ENCODE peak calls at places on chromosomes 16 and 17, in six cellular contexts. One of them, this sample, is unnamed.

GRCh38 chr16:53805113-53805512 is 101.2 kb downstream of the FTO start:
- DNase-seq in A549: no peak
- DNase-seq in K562: no peak
- DNase-seq in HepG2: no peak
- DNase-seq in endothelial cell of umbilical vein: no peak
- DNase-seq in GM12878: no peak
- DNase-seq in this sample: no peak

GRCh38 chr16:25051446-25052160 is 36.4 kb upstream of the ARHGAP17 start:
- DNase-seq in A549: no peak
- DNase-seq in K562: no peak
- DNase-seq in HepG2: no peak
- DNase-seq in endothelial cell of umbilical vein: peak
- DNase-seq in GM12878: no peak
- DNase-seq in this sample: no peak

GRCh38 chr16:72909196-72909595 is 138.7 kb downstream of the ZFHX3 start:
- DNase-seq in A549: no peak
- DNase-seq in K562: no peak
- DNase-seq in HepG2: no peak
- DNase-seq in endothelial cell of umbilical vein: no peak
- DNase-seq in GM12878: no peak
- DNase-seq in this sample: no peak

GRCh38 chr17:68972119-68972704 is 17.0 kb upstream of the ABCA8 start:
- DNase-seq in A549: peak
- DNase-seq in K562: no peak
- DNase-seq in HepG2: peak
- DNase-seq in endothelial cell of umbilical vein: peak
- DNase-seq in GM12878: no peak
- DNase-seq in this sample: no peak

GRCh38 chr17:53628011-53628410 is 194.7 kb upstream of the KIF2B start:
- DNase-seq in A549: no peak
- DNase-seq in K562: no peak
- DNase-seq in HepG2: no peak
- DNase-seq in endothelial cell of umbilical vein: no peak
- DNase-seq in GM12878: no peak
- DNase-seq in this sample: no peak

GRCh38 chr16:70770291-70770967 is 30.5 kb downstream of the VAC14 start:
- DNase-seq in A549: no peak
- DNase-seq in K562: no peak
- DNase-seq in HepG2: peak
- DNase-seq in endothelial cell of umbilical vein: no peak
- DNase-seq in GM12878: no peak
- DNase-seq in this sample: peak

GRCh38 chr16:10662212-10662611 is 32.5 kb downstream of the TEKT5 start:
- DNase-seq in A549: no peak
- DNase-seq in K562: no peak
- DNase-seq in HepG2: no peak
- DNase-seq in endothelial cell of umbilical vein: no peak
- DNase-seq in GM12878: no peak
- DNase-seq in this sample: no peak

GRCh38 chr17:57372156-57372555 is 115.8 kb downstream of the MSI2 start:
- DNase-seq in A549: peak
- DNase-seq in K562: no peak
- DNase-seq in HepG2: peak
- DNase-seq in endothelial cell of umbilical vein: peak
- DNase-seq in GM12878: no peak
- DNase-seq in this sample: no peak

GRCh38 chr16:58511933-58512815 is 3.1 kb upstream of the SETD6 start:
- DNase-seq in A549: peak
- DNase-seq in K562: peak
- DNase-seq in HepG2: peak
- DNase-seq in endothelial cell of umbilical vein: peak
- DNase-seq in GM12878: no peak
- DNase-seq in this sample: peak

GRCh38 chr17:19948100-19948943 is 29.3 kb downstream of the AKAP10 start:
- DNase-seq in A549: peak
- DNase-seq in K562: no peak
- DNase-seq in HepG2: no peak
- DNase-seq in endothelial cell of umbilical vein: no peak
- DNase-seq in GM12878: no peak
- DNase-seq in this sample: no peak

GRCh38 chr17:30210366-30210765 is 25.1 kb downstream of the SLC6A4 start:
- DNase-seq in A549: no peak
- DNase-seq in K562: no peak
- DNase-seq in HepG2: no peak
- DNase-seq in endothelial cell of umbilical vein: no peak
- DNase-seq in GM12878: no peak
- DNase-seq in this sample: no peak

GRCh38 chr17:74126179-74126900 is 77.1 kb upstream of the RPL38 start:
- DNase-seq in A549: no peak
- DNase-seq in K562: no peak
- DNase-seq in HepG2: no peak
- DNase-seq in endothelial cell of umbilical vein: no peak
- DNase-seq in GM12878: no peak
- DNase-seq in this sample: no peak

GRCh38 chr17:2701996-2702741 is 9.4 kb downstream of the CLUH start:
- DNase-seq in A549: no peak
- DNase-seq in K562: no peak
- DNase-seq in HepG2: no peak
- DNase-seq in endothelial cell of umbilical vein: no peak
- DNase-seq in GM12878: no peak
- DNase-seq in this sample: no peak

GRCh38 chr17:158379-158778 is 21.0 kb downstream of the SCGB1C2 start:
- DNase-seq in A549: no peak
- DNase-seq in K562: no peak
- DNase-seq in HepG2: no peak
- DNase-seq in endothelial cell of umbilical vein: no peak
- DNase-seq in GM12878: no peak
- DNase-seq in this sample: no peak

DNA sequence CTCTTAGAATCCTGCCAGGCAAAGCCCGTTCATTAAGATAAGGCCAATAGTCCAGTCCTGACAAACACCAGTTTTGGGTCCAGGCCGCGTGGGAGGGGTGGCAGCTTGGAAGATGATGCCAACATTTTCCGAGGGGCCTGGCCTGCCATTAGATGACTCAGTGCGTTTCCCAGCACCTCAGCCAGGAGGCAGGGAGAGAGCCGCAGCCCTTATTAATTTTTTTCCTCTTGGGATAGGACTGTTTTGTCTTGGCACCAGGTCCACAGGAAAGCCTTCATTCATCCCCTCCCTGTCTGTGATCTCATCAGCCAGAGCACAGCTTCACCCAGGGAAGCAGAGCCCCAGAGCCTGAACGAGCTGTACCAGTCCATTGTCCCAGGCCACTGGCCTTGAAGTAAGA is 4.7 kb upstream of the NDEL1 start:
- DNase-seq in A549: no peak
- DNase-seq in K562: no peak
- DNase-seq in HepG2: no peak
- DNase-seq in endothelial cell of umbilical vein: peak
- DNase-seq in GM12878: no peak
- DNase-seq in this sample: no peak
- TF ChIP-seq MYC in A549: no peak
- TF ChIP-seq MYC in K562: no peak
- TF ChIP-seq MYC in HepG2: no peak
- TF ChIP-seq MYC in endothelial cell of umbilical vein: no peak
- TF ChIP-seq MYC in GM12878: no peak
- TF ChIP-seq MYC in this sample: no peak

GRCh38 chr16:83704656-83705055 is 103.1 kb upstream of the HSBP1 start:
- DNase-seq in A549: no peak
- DNase-seq in K562: no peak
- DNase-seq in HepG2: no peak
- DNase-seq in endothelial cell of umbilical vein: no peak
- DNase-seq in GM12878: no peak
- DNase-seq in this sample: no peak

GRCh38 chr16:83699817-83700216 is 108.0 kb upstream of the HSBP1 start:
- DNase-seq in A549: no peak
- DNase-seq in K562: no peak
- DNase-seq in HepG2: no peak
- DNase-seq in endothelial cell of umbilical vein: no peak
- DNase-seq in GM12878: no peak
- DNase-seq in this sample: no peak

GRCh38 chr16:83701494-83701893 is 106.3 kb upstream of the HSBP1 start:
- DNase-seq in A549: no peak
- DNase-seq in K562: peak
- DNase-seq in HepG2: peak
- DNase-seq in endothelial cell of umbilical vein: peak
- DNase-seq in GM12878: no peak
- DNase-seq in this sample: peak

DNA sequence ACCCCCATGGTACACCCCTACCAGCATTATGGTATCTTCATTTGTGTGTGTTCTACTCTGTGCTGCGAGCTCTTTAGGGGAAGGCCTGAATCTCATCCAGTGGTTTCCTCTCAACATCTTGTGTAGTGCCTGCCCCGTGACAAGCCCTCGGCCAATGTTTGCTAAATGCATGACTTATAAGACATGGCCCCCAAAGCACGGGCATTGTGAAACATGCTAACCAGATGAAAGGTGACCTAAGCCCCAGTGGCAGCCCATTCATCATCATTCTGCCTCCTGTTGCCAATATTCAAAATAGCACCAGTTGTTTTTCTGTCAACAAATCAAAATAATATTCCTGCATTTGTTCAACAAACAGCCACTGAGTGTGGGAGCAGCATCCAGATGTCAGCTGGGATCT is 108.8 kb upstream of the HSBP1 start:
- DNase-seq in A549: no peak
- DNase-seq in K562: no peak
- DNase-seq in HepG2: no peak
- DNase-seq in endothelial cell of umbilical vein: no peak
- DNase-seq in GM12878: no peak
- DNase-seq in this sample: no peak
- TF ChIP-seq MYC in A549: no peak
- TF ChIP-seq MYC in K562: no peak
- TF ChIP-seq MYC in HepG2: no peak
- TF ChIP-seq MYC in endothelial cell of umbilical vein: no peak
- TF ChIP-seq MYC in GM12878: no peak
- TF ChIP-seq MYC in this sample: no peak

DNA sequence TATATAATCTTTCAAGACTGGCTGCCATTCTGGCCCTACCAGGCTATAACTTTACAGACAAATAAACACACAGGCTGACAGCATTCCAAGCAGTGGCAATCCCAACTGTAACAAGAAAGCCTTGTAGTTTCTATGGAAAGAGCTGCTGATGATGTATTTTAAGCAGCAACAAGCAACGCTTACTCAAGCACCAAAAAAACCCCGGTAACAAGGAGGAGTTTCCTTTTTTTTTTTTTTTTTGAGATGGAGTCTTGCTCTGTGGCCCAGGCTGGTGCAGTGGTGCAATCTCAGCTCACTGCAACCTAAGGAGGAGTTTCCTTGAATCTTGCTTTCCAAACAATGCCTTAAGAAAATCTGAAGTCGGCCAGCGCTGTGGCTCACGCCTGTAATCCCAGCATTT is 23.1 kb downstream of the LSM12 start:
- DNase-seq in A549: no peak
- DNase-seq in K562: no peak
- DNase-seq in HepG2: no peak
- DNase-seq in endothelial cell of umbilical vein: no peak
- DNase-seq in GM12878: no peak
- DNase-seq in this sample: no peak
- TF ChIP-seq MYC in A549: no peak
- TF ChIP-seq MYC in K562: no peak
- TF ChIP-seq MYC in HepG2: no peak
- TF ChIP-seq MYC in endothelial cell of umbilical vein: no peak
- TF ChIP-seq MYC in GM12878: no peak
- TF ChIP-seq MYC in this sample: no peak

DNA sequence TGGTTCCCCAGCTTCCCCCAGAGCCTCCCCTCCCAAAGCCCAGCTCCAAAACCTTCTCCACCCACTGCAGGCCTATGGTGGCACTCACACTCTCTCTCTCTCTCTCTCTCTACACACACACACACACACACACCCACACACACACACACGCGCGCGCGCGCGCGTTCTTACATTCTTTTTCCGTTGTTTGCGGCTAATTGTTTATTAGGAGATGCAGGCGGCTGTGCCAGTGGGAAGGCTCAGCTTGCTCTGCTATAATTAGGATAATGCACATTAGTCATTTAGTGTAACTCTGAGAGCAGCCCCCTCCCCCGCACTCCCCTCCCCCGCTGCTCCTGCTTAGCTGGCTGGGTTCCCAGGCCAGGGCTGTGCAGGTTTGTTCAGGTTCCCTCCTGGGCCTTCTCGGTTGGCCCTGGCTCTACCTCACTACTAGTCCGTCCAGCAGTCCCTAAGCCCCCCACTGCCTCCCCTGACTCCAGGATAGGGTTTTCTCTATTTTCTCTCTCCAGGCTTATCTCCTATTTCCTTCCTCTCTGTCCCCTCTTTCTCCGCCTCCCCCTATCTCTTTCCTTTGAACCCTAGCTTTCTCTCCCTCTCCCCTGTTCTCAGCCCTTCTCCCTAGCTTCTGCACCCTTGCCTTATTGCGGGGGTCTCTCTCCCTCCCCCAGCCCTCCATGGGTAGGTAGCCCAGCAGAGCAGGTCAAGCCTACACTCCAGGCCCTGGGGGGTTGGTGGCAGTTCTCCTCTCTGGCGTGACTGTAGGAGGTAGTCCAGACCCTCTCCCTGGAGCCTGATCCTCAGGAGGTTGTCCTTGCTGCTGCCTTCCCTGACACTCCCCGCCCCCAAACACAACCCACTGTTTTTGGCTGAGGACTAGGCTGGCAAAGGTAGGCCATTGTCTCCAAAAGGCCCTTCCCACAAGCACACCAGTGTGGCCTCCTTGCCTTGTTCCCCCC is 34.0 kb downstream of the TMEM132E start:
- DNase-seq in A549: no peak
- DNase-seq in K562: peak
- DNase-seq in HepG2: no peak
- DNase-seq in endothelial cell of umbilical vein: no peak
- DNase-seq in GM12878: no peak
- DNase-seq in this sample: no peak
- TF ChIP-seq MYC in A549: no peak
- TF ChIP-seq MYC in K562: no peak
- TF ChIP-seq MYC in HepG2: no peak
- TF ChIP-seq MYC in endothelial cell of umbilical vein: no peak
- TF ChIP-seq MYC in GM12878: no peak
- TF ChIP-seq MYC in this sample: no peak

This sample was measured in NB4.